ENCODE peak calls at places on chromosomes 16 and 17, in six cellular contexts. One of them, this sample, is unnamed.

GRCh38 chr16:69924777-69925191 is 26.4 kb upstream of the CLEC18A start:
- DNase-seq in stimulated activated effector memory CD8-positive, alpha-beta T cell treated with anti-CD3 and anti-CD28 coated beads, Interleukin-12 subunit alpha, Interleukin-12 subunit beta, amount 100 ng/mL, for 72 hours: no peak
- DNase-seq in hippocampal formation: no peak
- DNase-seq in NCI-H2081: no peak
- DNase-seq in amniotic stem cell: peak
- DNase-seq in T-cell: no peak
- DNase-seq in this sample: no peak

GRCh38 chr16:70717817-70718216 is 32.0 kb upstream of the MTSS2 start:
- DNase-seq in hippocampal formation: no peak
- DNase-seq in T-cell: no peak
- DNase-seq in stimulated activated effector memory CD8-positive, alpha-beta T cell treated with anti-CD3 and anti-CD28 coated beads, Interleukin-12 subunit alpha, Interleukin-12 subunit beta, amount 100 ng/mL, for 72 hours: no peak
- DNase-seq in NCI-H2081: no peak
- DNase-seq in amniotic stem cell: no peak
- DNase-seq in this sample: no peak

GRCh38 chr17:66272699-66273390 is 29.6 kb upstream of the PRKCA start:
- DNase-seq in NCI-H2081: no peak
- DNase-seq in T-cell: no peak
- DNase-seq in stimulated activated effector memory CD8-positive, alpha-beta T cell treated with anti-CD3 and anti-CD28 coated beads, Interleukin-12 subunit alpha, Interleukin-12 subunit beta, amount 100 ng/mL, for 72 hours: no peak
- DNase-seq in hippocampal formation: no peak
- DNase-seq in amniotic stem cell: peak
- DNase-seq in this sample: no peak

GRCh38 chr17:46763416-46763815 is 55.1 kb downstream of the WNT3 start:
- DNase-seq in NCI-H2081: no peak
- DNase-seq in T-cell: no peak
- DNase-seq in amniotic stem cell: no peak
- DNase-seq in hippocampal formation: no peak
- DNase-seq in stimulated activated effector memory CD8-positive, alpha-beta T cell treated with anti-CD3 and anti-CD28 coated beads, Interleukin-12 subunit alpha, Interleukin-12 subunit beta, amount 100 ng/mL, for 72 hours: no peak
- DNase-seq in this sample: no peak

GRCh38 chr17:79803997-79804855 is 7.3 kb upstream of the CBX8 start:
- DNase-seq in stimulated activated effector memory CD8-positive, alpha-beta T cell treated with anti-CD3 and anti-CD28 coated beads, Interleukin-12 subunit alpha, Interleukin-12 subunit beta, amount 100 ng/mL, for 72 hours: peak
- DNase-seq in T-cell: no peak
- DNase-seq in NCI-H2081: no peak
- DNase-seq in amniotic stem cell: no peak
- DNase-seq in hippocampal formation: no peak
- DNase-seq in this sample: no peak

GRCh38 chr16:64826374-64826773 is 295.5 kb downstream of the CDH11 start:
- DNase-seq in NCI-H2081: no peak
- DNase-seq in amniotic stem cell: peak
- DNase-seq in T-cell: no peak
- DNase-seq in hippocampal formation: no peak
- DNase-seq in stimulated activated effector memory CD8-positive, alpha-beta T cell treated with anti-CD3 and anti-CD28 coated beads, Interleukin-12 subunit alpha, Interleukin-12 subunit beta, amount 100 ng/mL, for 72 hours: no peak
- DNase-seq in this sample: no peak

GRCh38 chr16:7755347-7755746 is 422.7 kb downstream of the RBFOX1 start:
- DNase-seq in amniotic stem cell: no peak
- DNase-seq in T-cell: no peak
- DNase-seq in hippocampal formation: no peak
- DNase-seq in stimulated activated effector memory CD8-positive, alpha-beta T cell treated with anti-CD3 and anti-CD28 coated beads, Interleukin-12 subunit alpha, Interleukin-12 subunit beta, amount 100 ng/mL, for 72 hours: no peak
- DNase-seq in NCI-H2081: no peak
- DNase-seq in this sample: no peak

GRCh38 chr16:67027046-67027445 is 1.9 kb upstream of the CBFB start:
- DNase-seq in NCI-H2081: no peak
- DNase-seq in T-cell: no peak
- DNase-seq in amniotic stem cell: no peak
- DNase-seq in hippocampal formation: no peak
- DNase-seq in stimulated activated effector memory CD8-positive, alpha-beta T cell treated with anti-CD3 and anti-CD28 coated beads, Interleukin-12 subunit alpha, Interleukin-12 subunit beta, amount 100 ng/mL, for 72 hours: no peak
- DNase-seq in this sample: no peak

GRCh38 chr17:77736207-77736600 is 222.3 kb upstream of the TNRC6C start:
- DNase-seq in stimulated activated effector memory CD8-positive, alpha-beta T cell treated with anti-CD3 and anti-CD28 coated beads, Interleukin-12 subunit alpha, Interleukin-12 subunit beta, amount 100 ng/mL, for 72 hours: no peak
- DNase-seq in hippocampal formation: no peak
- DNase-seq in T-cell: no peak
- DNase-seq in NCI-H2081: peak
- DNase-seq in amniotic stem cell: no peak
- DNase-seq in this sample: no peak

GRCh38 chr17:79365361-79365760 is 245.5 kb downstream of the RBFOX3 start:
- DNase-seq in NCI-H2081: no peak
- DNase-seq in hippocampal formation: no peak
- DNase-seq in stimulated activated effector memory CD8-positive, alpha-beta T cell treated with anti-CD3 and anti-CD28 coated beads, Interleukin-12 subunit alpha, Interleukin-12 subunit beta, amount 100 ng/mL, for 72 hours: no peak
- DNase-seq in T-cell: no peak
- DNase-seq in amniotic stem cell: no peak
- DNase-seq in this sample: no peak

GRCh38 chr17:66353937-66354401 is 51.6 kb downstream of the PRKCA start:
- DNase-seq in hippocampal formation: no peak
- DNase-seq in T-cell: no peak
- DNase-seq in stimulated activated effector memory CD8-positive, alpha-beta T cell treated with anti-CD3 and anti-CD28 coated beads, Interleukin-12 subunit alpha, Interleukin-12 subunit beta, amount 100 ng/mL, for 72 hours: no peak
- DNase-seq in NCI-H2081: no peak
- DNase-seq in amniotic stem cell: no peak
- DNase-seq in this sample: no peak

GRCh38 chr17:69637399-69638165 is 223.1 kb downstream of the MAP2K6 start:
- DNase-seq in hippocampal formation: no peak
- DNase-seq in stimulated activated effector memory CD8-positive, alpha-beta T cell treated with anti-CD3 and anti-CD28 coated beads, Interleukin-12 subunit alpha, Interleukin-12 subunit beta, amount 100 ng/mL, for 72 hours: no peak
- DNase-seq in NCI-H2081: no peak
- DNase-seq in amniotic stem cell: peak
- DNase-seq in T-cell: no peak
- DNase-seq in this sample: no peak

GRCh38 chr17:59840908-59841666 is 51.7 kb downstream of the TUBD1 start:
- DNase-seq in NCI-H2081: peak
- DNase-seq in hippocampal formation: no peak
- DNase-seq in T-cell: no peak
- DNase-seq in stimulated activated effector memory CD8-positive, alpha-beta T cell treated with anti-CD3 and anti-CD28 coated beads, Interleukin-12 subunit alpha, Interleukin-12 subunit beta, amount 100 ng/mL, for 72 hours: peak
- DNase-seq in amniotic stem cell: no peak
- DNase-seq in this sample: no peak

GRCh38 chr16:70437582-70438324 is 1.1 kb downstream of the ST3GAL2 start:
- DNase-seq in stimulated activated effector memory CD8-positive, alpha-beta T cell treated with anti-CD3 and anti-CD28 coated beads, Interleukin-12 subunit alpha, Interleukin-12 subunit beta, amount 100 ng/mL, for 72 hours: peak
- DNase-seq in NCI-H2081: no peak
- DNase-seq in hippocampal formation: no peak
- DNase-seq in T-cell: no peak
- DNase-seq in amniotic stem cell: no peak
- DNase-seq in this sample: no peak

GRCh38 chr17:6408271-6408670 is 26.6 kb downstream of the AIPL1 start:
- DNase-seq in T-cell: no peak
- DNase-seq in hippocampal formation: no peak
- DNase-seq in stimulated activated effector memory CD8-positive, alpha-beta T cell treated with anti-CD3 and anti-CD28 coated beads, Interleukin-12 subunit alpha, Interleukin-12 subunit beta, amount 100 ng/mL, for 72 hours: no peak
- DNase-seq in amniotic stem cell: no peak
- DNase-seq in NCI-H2081: no peak
- DNase-seq in this sample: no peak

GRCh38 chr17:48724241-48725004 is 1.4 kb downstream of the PRAC2 start:
- DNase-seq in amniotic stem cell: peak
- DNase-seq in NCI-H2081: peak
- DNase-seq in stimulated activated effector memory CD8-positive, alpha-beta T cell treated with anti-CD3 and anti-CD28 coated beads, Interleukin-12 subunit alpha, Interleukin-12 subunit beta, amount 100 ng/mL, for 72 hours: peak
- DNase-seq in T-cell: peak
- DNase-seq in hippocampal formation: peak
- DNase-seq in this sample: peak

GRCh38 chr17:47802341-47803022 is 19.1 kb downstream of the OSBPL7 start:
- DNase-seq in hippocampal formation: no peak
- DNase-seq in amniotic stem cell: peak
- DNase-seq in stimulated activated effector memory CD8-positive, alpha-beta T cell treated with anti-CD3 and anti-CD28 coated beads, Interleukin-12 subunit alpha, Interleukin-12 subunit beta, amount 100 ng/mL, for 72 hours: peak
- DNase-seq in T-cell: peak
- DNase-seq in NCI-H2081: peak
- DNase-seq in this sample: peak

GRCh38 chr16:48053346-48053745 is 102.4 kb downstream of the ABCC12 start:
- DNase-seq in stimulated activated effector memory CD8-positive, alpha-beta T cell treated with anti-CD3 and anti-CD28 coated beads, Interleukin-12 subunit alpha, Interleukin-12 subunit beta, amount 100 ng/mL, for 72 hours: no peak
- DNase-seq in T-cell: no peak
- DNase-seq in amniotic stem cell: no peak
- DNase-seq in hippocampal formation: no peak
- DNase-seq in NCI-H2081: no peak
- DNase-seq in this sample: no peak

GRCh38 chr17:80119271-80119791 is 17.9 kb downstream of the GAA start:
- DNase-seq in amniotic stem cell: no peak
- DNase-seq in T-cell: no peak
- DNase-seq in hippocampal formation: no peak
- DNase-seq in stimulated activated effector memory CD8-positive, alpha-beta T cell treated with anti-CD3 and anti-CD28 coated beads, Interleukin-12 subunit alpha, Interleukin-12 subunit beta, amount 100 ng/mL, for 72 hours: no peak
- DNase-seq in NCI-H2081: no peak
- DNase-seq in this sample: no peak

GRCh38 chr16:10168258-10168657 is 14.0 kb downstream of the GRIN2A start:
- DNase-seq in T-cell: no peak
- DNase-seq in stimulated activated effector memory CD8-positive, alpha-beta T cell treated with anti-CD3 and anti-CD28 coated beads, Interleukin-12 subunit alpha, Interleukin-12 subunit beta, amount 100 ng/mL, for 72 hours: no peak
- DNase-seq in amniotic stem cell: no peak
- DNase-seq in hippocampal formation: no peak
- DNase-seq in NCI-H2081: no peak
- DNase-seq in this sample: no peak

GRCh38 chr17:72665841-72666518 is 426.5 kb downstream of the SLC39A11 start:
- DNase-seq in T-cell: no peak
- DNase-seq in amniotic stem cell: no peak
- DNase-seq in hippocampal formation: no peak
- DNase-seq in stimulated activated effector memory CD8-positive, alpha-beta T cell treated with anti-CD3 and anti-CD28 coated beads, Interleukin-12 subunit alpha, Interleukin-12 subunit beta, amount 100 ng/mL, for 72 hours: no peak
- DNase-seq in NCI-H2081: no peak
- DNase-seq in this sample: no peak

GRCh38 chr17:1050996-1051925 is 54.3 kb downstream of the TIMM22 start:
- DNase-seq in NCI-H2081: no peak
- DNase-seq in stimulated activated effector memory CD8-positive, alpha-beta T cell treated with anti-CD3 and anti-CD28 coated beads, Interleukin-12 subunit alpha, Interleukin-12 subunit beta, amount 100 ng/mL, for 72 hours: no peak
- DNase-seq in hippocampal formation: no peak
- DNase-seq in T-cell: no peak
- DNase-seq in amniotic stem cell: no peak
- DNase-seq in this sample: no peak

GRCh38 chr16:87127061-87127765 is 190.0 kb downstream of the C16orf95 start:
- DNase-seq in T-cell: no peak
- DNase-seq in amniotic stem cell: peak
- DNase-seq in stimulated activated effector memory CD8-positive, alpha-beta T cell treated with anti-CD3 and anti-CD28 coated beads, Interleukin-12 subunit alpha, Interleukin-12 subunit beta, amount 100 ng/mL, for 72 hours: no peak
- DNase-seq in hippocampal formation: no peak
- DNase-seq in NCI-H2081: no peak
- DNase-seq in this sample: no peak

GRCh38 chr17:14044702-14045101 is 24.6 kb upstream of the COX10 start:
- DNase-seq in hippocampal formation: no peak
- DNase-seq in NCI-H2081: no peak
- DNase-seq in amniotic stem cell: no peak
- DNase-seq in T-cell: no peak
- DNase-seq in stimulated activated effector memory CD8-positive, alpha-beta T cell treated with anti-CD3 and anti-CD28 coated beads, Interleukin-12 subunit alpha, Interleukin-12 subunit beta, amount 100 ng/mL, for 72 hours: no peak
- DNase-seq in this sample: no peak

GRCh38 chr16:54647731-54648221 is 282.9 kb upstream of the IRX5 start:
- DNase-seq in hippocampal formation: no peak
- DNase-seq in amniotic stem cell: no peak
- DNase-seq in NCI-H2081: peak
- DNase-seq in T-cell: no peak
- DNase-seq in stimulated activated effector memory CD8-positive, alpha-beta T cell treated with anti-CD3 and anti-CD28 coated beads, Interleukin-12 subunit alpha, Interleukin-12 subunit beta, amount 100 ng/mL, for 72 hours: no peak
- DNase-seq in this sample: no peak

GRCh38 chr17:50426814-50427787 is 1.1 kb downstream of the ACSF2 start:
- DNase-seq in T-cell: no peak
- DNase-seq in NCI-H2081: no peak
- DNase-seq in stimulated activated effector memory CD8-positive, alpha-beta T cell treated with anti-CD3 and anti-CD28 coated beads, Interleukin-12 subunit alpha, Interleukin-12 subunit beta, amount 100 ng/mL, for 72 hours: peak
- DNase-seq in amniotic stem cell: no peak
- DNase-seq in hippocampal formation: no peak
- DNase-seq in this sample: no peak

GRCh38 chr17:62678214-62678919 is 50.9 kb downstream of the MRC2 start:
- DNase-seq in NCI-H2081: no peak
- DNase-seq in hippocampal formation: no peak
- DNase-seq in amniotic stem cell: no peak
- DNase-seq in stimulated activated effector memory CD8-positive, alpha-beta T cell treated with anti-CD3 and anti-CD28 coated beads, Interleukin-12 subunit alpha, Interleukin-12 subunit beta, amount 100 ng/mL, for 72 hours: no peak
- DNase-seq in T-cell: no peak
- DNase-seq in this sample: no peak

GRCh38 chr17:74443516-74444296 is 11.8 kb downstream of the GPRC5C start:
- DNase-seq in NCI-H2081: no peak
- DNase-seq in hippocampal formation: no peak
- DNase-seq in stimulated activated effector memory CD8-positive, alpha-beta T cell treated with anti-CD3 and anti-CD28 coated beads, Interleukin-12 subunit alpha, Interleukin-12 subunit beta, amount 100 ng/mL, for 72 hours: no peak
- DNase-seq in T-cell: no peak
- DNase-seq in amniotic stem cell: no peak
- DNase-seq in this sample: no peak

GRCh38 chr17:64507418-64507766 is 615 bp downstream of the CEP95 start:
- DNase-seq in NCI-H2081: peak
- DNase-seq in hippocampal formation: peak
- DNase-seq in stimulated activated effector memory CD8-positive, alpha-beta T cell treated with anti-CD3 and anti-CD28 coated beads, Interleukin-12 subunit alpha, Interleukin-12 subunit beta, amount 100 ng/mL, for 72 hours: no peak
- DNase-seq in T-cell: no peak
- DNase-seq in amniotic stem cell: peak
- DNase-seq in this sample: no peak

GRCh38 chr17:45046536-45047125 is 4.8 kb downstream of the DCAKD start:
- DNase-seq in T-cell: no peak
- DNase-seq in stimulated activated effector memory CD8-positive, alpha-beta T cell treated with anti-CD3 and anti-CD28 coated beads, Interleukin-12 subunit alpha, Interleukin-12 subunit beta, amount 100 ng/mL, for 72 hours: no peak
- DNase-seq in hippocampal formation: no peak
- DNase-seq in amniotic stem cell: no peak
- DNase-seq in NCI-H2081: no peak
- DNase-seq in this sample: no peak

GRCh38 chr17:5635949-5636348 is 51.6 kb upstream of the NLRP1 start:
- DNase-seq in stimulated activated effector memory CD8-positive, alpha-beta T cell treated with anti-CD3 and anti-CD28 coated beads, Interleukin-12 subunit alpha, Interleukin-12 subunit beta, amount 100 ng/mL, for 72 hours: no peak
- DNase-seq in T-cell: no peak
- DNase-seq in NCI-H2081: no peak
- DNase-seq in amniotic stem cell: no peak
- DNase-seq in hippocampal formation: no peak
- DNase-seq in this sample: no peak

GRCh38 chr16:590875-591200 is 972 bp downstream of the RAB40C start:
- DNase-seq in NCI-H2081: no peak
- DNase-seq in stimulated activated effector memory CD8-positive, alpha-beta T cell treated with anti-CD3 and anti-CD28 coated beads, Interleukin-12 subunit alpha, Interleukin-12 subunit beta, amount 100 ng/mL, for 72 hours: no peak
- DNase-seq in hippocampal formation: no peak
- DNase-seq in amniotic stem cell: no peak
- DNase-seq in T-cell: no peak
- DNase-seq in this sample: no peak

GRCh38 chr16:3950343-3951193 is 70.1 kb upstream of the CREBBP start:
- DNase-seq in hippocampal formation: no peak
- DNase-seq in NCI-H2081: no peak
- DNase-seq in stimulated activated effector memory CD8-positive, alpha-beta T cell treated with anti-CD3 and anti-CD28 coated beads, Interleukin-12 subunit alpha, Interleukin-12 subunit beta, amount 100 ng/mL, for 72 hours: no peak
- DNase-seq in T-cell: no peak
- DNase-seq in amniotic stem cell: peak
- DNase-seq in this sample: no peak

GRCh38 chr17:29042679-29043538 is at the start of gene PIPOX:
- DNase-seq in stimulated activated effector memory CD8-positive, alpha-beta T cell treated with anti-CD3 and anti-CD28 coated beads, Interleukin-12 subunit alpha, Interleukin-12 subunit beta, amount 100 ng/mL, for 72 hours: no peak
- DNase-seq in amniotic stem cell: no peak
- DNase-seq in T-cell: no peak
- DNase-seq in NCI-H2081: peak
- DNase-seq in hippocampal formation: peak
- DNase-seq in this sample: no peak